ENCODE peak calls at places on chromosomes 5 and 9, in five cellular contexts. D is brain microvascular endothelial cell, H is left lung, L is ascending aorta, C is endothelial cell. P is an unnamed sample.

GRCh38 chr9:93659837-93660177 is 83.4 kb downstream of the PHF2 start:
- DNase-seq in D (no peak), H (no peak), L (peak), C (no peak), P (no peak)

GRCh38 chr5:93925321-93925720 is 183.9 kb upstream of the POU5F2 start:
- DNase-seq in D (no peak), H (no peak), L (no peak), C (no peak), P (no peak)

GRCh38 chr9:120928015-120928719 is 1.6 kb upstream of the TRAF1 start:
- DNase-seq in D (no peak), H (peak), L (no peak), C (peak), P (no peak)

GRCh38 chr9:4022435-4023067 is 277.3 kb downstream of the GLIS3 start:
- DNase-seq in D (no peak), H (no peak), L (no peak), C (no peak), P (no peak)

GRCh38 chr5:173291722-173292658 is 36.2 kb downstream of the STC2 start:
- DNase-seq in D (no peak), H (no peak), L (no peak), C (no peak), P (peak)

GRCh38 chr5:180327166-180327565 is 26.0 kb downstream of the GFPT2 start:
- DNase-seq in D (no peak), H (no peak), L (no peak), C (no peak), P (no peak)

GRCh38 chr5:29148581-29148980 is 2044.9 kb upstream of the CDH6 start:
- DNase-seq in D (no peak), H (no peak), L (no peak), C (no peak), P (no peak)

GRCh38 chr5:156475831-156476551 is 149.0 kb downstream of the SGCD start:
- DNase-seq in D (peak), H (no peak), L (no peak), C (no peak), P (no peak)

GRCh38 chr5:52148679-52149078 is 639.0 kb upstream of the ITGA1 start:
- DNase-seq in D (no peak), H (no peak), L (no peak), C (no peak), P (no peak)

GRCh38 chr5:99706160-99706559 is 777.4 kb upstream of the CHD1 start:
- DNase-seq in D (no peak), H (peak), L (no peak), C (no peak), P (no peak)

GRCh38 chr9:22718653-22719052 is 272.0 kb downstream of the DMRTA1 start:
- DNase-seq in D (no peak), H (no peak), L (no peak), C (no peak), P (no peak)

GRCh38 chr5:122311888-122312669 is at the start of gene SNCAIP:
- DNase-seq in D (no peak), H (peak), L (no peak), C (peak), P (peak)

GRCh38 chr5:168683927-168684295 is 104.7 kb upstream of the PANK3 start:
- DNase-seq in D (no peak), H (no peak), L (no peak), C (no peak), P (no peak)

GRCh38 chr5:66207800-66208561 is 63.9 kb downstream of the SREK1 start:
- DNase-seq in D (no peak), H (no peak), L (no peak), C (no peak), P (no peak)

GRCh38 chr5:173888473-173889135 is 455 bp downstream of the CPEB4 start:
- DNase-seq in D (no peak), H (peak), L (no peak), C (peak), P (no peak)

GRCh38 chr9:4077499-4078102 is 222.3 kb downstream of the GLIS3 start:
- DNase-seq in D (peak), H (peak), L (peak), C (peak), P (peak)

GRCh38 chr9:76662476-76663281 is 101.6 kb upstream of the PCA3 start:
- DNase-seq in D (no peak), H (no peak), L (no peak), C (no peak), P (no peak)

GRCh38 chr5:68924490-68925145 is 169.2 kb upstream of the SLC30A5 start:
- DNase-seq in D (peak), H (no peak), L (no peak), C (no peak), P (no peak)

GRCh38 chr9:129412814-129413536 is 207.9 kb downstream of the C9orf50 start:
- DNase-seq in D (peak), H (peak), L (peak), C (peak), P (no peak)

GRCh38 chr5:132142459-132142858 is 68.9 kb downstream of the CSF2 start:
- DNase-seq in D (no peak), H (no peak), L (no peak), C (no peak), P (no peak)

GRCh38 chr5:77845273-77845646 is 69.1 kb upstream of the TBCA start:
- DNase-seq in D (no peak), H (no peak), L (no peak), C (no peak), P (no peak)

GRCh38 chr5:77846422-77847128 is 70.4 kb upstream of the TBCA start:
- DNase-seq in D (no peak), H (peak), L (no peak), C (peak), P (no peak)

GRCh38 chr5:77843570-77844407 is 67.7 kb upstream of the TBCA start:
- DNase-seq in D (no peak), H (peak), L (no peak), C (no peak), P (peak)

GRCh38 chr5:77842247-77842646 is 66.1 kb upstream of the TBCA start:
- DNase-seq in D (no peak), H (no peak), L (no peak), C (no peak), P (no peak)

DNA sequence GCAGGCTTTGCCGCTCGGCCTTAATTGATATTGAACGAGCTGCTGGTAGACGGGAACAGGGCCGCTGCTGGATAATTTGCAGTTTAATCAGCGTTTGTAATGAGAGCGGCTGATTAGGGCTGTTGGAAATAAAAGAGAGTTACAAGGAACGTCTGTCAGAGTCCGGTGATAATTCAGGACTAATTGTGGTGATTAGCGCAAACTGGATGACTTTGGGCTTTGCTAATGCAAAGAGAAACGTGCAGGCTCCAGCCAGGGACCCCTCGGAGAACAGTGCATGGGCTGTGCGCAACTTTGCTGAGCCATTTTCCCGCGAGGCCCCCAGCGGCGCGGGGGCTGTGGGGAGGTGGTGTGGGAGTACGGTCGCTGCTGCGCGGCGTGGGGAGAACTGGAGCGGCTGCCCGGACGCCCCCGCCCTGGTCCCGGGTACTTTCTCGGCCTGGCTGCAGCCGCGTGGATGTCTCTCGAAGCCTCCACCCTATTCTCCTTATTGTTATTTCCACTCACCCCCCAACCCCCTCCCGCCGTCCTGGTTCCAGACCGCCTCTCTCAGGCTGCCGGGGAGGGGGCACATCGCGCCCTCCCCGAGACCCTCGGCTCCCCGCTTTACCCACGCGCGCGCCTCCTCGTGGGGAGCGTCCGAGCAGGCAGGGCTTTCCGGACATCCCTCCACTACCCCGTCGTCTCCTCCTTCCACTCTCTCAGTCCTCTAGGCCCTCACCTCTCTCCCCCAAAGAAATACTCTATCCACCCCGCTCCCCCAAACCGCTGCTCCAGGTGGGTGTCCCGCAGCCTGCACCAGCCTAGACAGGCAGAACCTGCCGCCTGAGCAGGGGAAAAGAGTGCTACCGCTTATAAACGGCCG is 68.5 kb upstream of the TBCA start:
- DNase-seq in D (no peak), H (peak), L (no peak), C (peak), P (peak)
- TF ChIP-seq CTCF in D (peak), H (no peak), L (peak), C (no peak), P (peak)

DNA sequence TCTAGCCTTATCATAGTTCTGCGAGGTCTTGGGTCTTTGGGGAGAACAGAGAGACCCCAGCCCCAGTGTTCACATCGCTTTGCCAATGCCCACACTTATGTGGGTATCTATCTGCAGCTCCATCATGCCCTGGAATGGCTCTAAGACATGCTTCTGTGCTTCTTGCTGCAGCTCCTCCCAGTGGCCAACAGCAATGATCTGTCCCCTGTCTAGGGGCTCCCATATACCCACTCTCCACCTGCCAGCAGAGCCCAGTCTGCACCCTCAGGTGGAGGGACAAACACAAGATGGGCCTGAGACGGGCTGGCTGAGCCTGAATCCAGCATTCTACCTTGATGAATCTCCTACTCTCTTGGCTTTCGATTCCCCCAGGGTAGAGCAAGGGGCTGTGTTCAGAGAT is 14.6 kb upstream of the DAP start:
- DNase-seq in D (no peak), H (no peak), L (no peak), C (no peak), P (no peak)
- TF ChIP-seq CTCF in D (peak), H (no peak), L (no peak), C (no peak), P (peak)

GRCh38 chr9:5265939-5266338 is 34.7 kb downstream of the INSL4 start:
- DNase-seq in D (no peak), H (no peak), L (no peak), C (no peak), P (no peak)
- TF ChIP-seq CTCF in D (peak), H (no peak), L (no peak), C (no peak), P (peak)

GRCh38 chr5:6080930-6081726 is 297.2 kb downstream of the MED10 start:
- DNase-seq in D (no peak), H (no peak), L (no peak), C (no peak), P (no peak)
- TF ChIP-seq CTCF in D (no peak), H (no peak), L (no peak), C (no peak), P (no peak)

GRCh38 chr9:110101531-110102161 is 106.3 kb downstream of the C9orf152 start:
- DNase-seq in D (no peak), H (no peak), L (no peak), C (no peak), P (peak)

GRCh38 chr9:110095238-110095637 is 112.7 kb downstream of the C9orf152 start:
- DNase-seq in D (peak), H (no peak), L (no peak), C (no peak), P (no peak)

GRCh38 chr9:110103257-110103656 is 104.7 kb downstream of the C9orf152 start:
- DNase-seq in D (no peak), H (no peak), L (no peak), C (no peak), P (no peak)

GRCh38 chr9:110095776-110096175 is 112.2 kb downstream of the C9orf152 start:
- DNase-seq in D (peak), H (no peak), L (no peak), C (no peak), P (no peak)

DNA sequence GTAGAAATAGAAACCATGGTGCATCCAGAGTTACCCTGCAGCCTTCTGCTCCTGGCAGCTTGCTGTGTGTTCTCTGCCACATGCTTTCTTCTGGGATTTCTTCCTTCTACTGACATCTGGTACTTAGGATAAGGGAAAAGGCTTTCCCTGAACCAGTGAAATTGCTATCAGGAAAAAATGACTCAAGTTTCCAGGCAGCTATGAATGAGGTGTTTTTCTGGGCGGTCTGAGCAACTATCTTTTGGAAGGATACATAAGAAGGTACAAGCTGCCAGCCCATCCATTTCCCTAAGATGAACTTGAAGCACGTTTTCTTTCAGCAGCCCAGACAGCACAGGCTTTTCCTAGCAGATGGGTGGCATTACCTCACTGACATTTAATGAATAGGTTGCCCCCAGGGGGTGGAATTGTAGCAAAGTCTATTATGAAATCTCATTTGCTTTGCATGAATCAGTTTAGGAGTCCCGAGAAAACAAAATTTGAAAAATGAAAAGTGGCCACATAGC is 108.7 kb downstream of the C9orf152 start:
- DNase-seq in D (peak), H (no peak), L (no peak), C (no peak), P (no peak)
- TF ChIP-seq CTCF in D (no peak), H (no peak), L (no peak), C (no peak), P (no peak)

GRCh38 chr5:35852084-35852734 is 4.5 kb upstream of the IL7R start:
- DNase-seq in D (no peak), H (peak), L (no peak), C (no peak), P (no peak)
- TF ChIP-seq CTCF in D (peak), H (no peak), L (no peak), C (no peak), P (no peak)

GRCh38 chr9:88741335-88741734 is 206.4 kb downstream of the NXNL2 start:
- DNase-seq in D (no peak), H (no peak), L (no peak), C (no peak), P (no peak)
- TF ChIP-seq CTCF in D (peak), H (no peak), L (peak), C (peak), P (peak)

DNA sequence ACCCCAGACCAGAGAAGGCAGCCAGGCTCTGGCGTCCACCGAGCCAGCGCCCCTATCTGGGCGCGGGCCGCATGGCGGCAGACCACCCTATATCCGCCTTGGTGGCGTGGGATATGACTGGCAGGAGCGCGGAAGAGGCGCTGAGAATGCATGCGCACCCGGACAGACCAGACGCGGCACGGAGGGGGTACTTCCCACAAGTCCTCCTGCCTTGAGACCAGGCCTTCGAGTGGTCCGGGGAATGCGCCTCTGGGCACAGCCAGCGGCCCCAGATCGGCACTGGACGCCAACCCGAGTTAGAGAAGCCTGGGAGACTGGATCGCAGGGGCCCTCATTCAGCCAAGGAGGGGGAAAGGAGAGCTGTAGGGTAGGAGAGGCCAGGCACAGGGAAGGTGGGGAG is 2.5 kb upstream of the LMX1B start:
- DNase-seq in D (no peak), H (peak), L (no peak), C (peak), P (no peak)
- TF ChIP-seq CTCF in D (no peak), H (no peak), L (no peak), C (no peak), P (peak)

GRCh38 chr9:109441296-109441695 is 56.8 kb downstream of the PTPN3 start:
- DNase-seq in D (no peak), H (no peak), L (no peak), C (peak), P (no peak)
- TF ChIP-seq CTCF in D (peak), H (no peak), L (no peak), C (no peak), P (no peak)

DNA sequence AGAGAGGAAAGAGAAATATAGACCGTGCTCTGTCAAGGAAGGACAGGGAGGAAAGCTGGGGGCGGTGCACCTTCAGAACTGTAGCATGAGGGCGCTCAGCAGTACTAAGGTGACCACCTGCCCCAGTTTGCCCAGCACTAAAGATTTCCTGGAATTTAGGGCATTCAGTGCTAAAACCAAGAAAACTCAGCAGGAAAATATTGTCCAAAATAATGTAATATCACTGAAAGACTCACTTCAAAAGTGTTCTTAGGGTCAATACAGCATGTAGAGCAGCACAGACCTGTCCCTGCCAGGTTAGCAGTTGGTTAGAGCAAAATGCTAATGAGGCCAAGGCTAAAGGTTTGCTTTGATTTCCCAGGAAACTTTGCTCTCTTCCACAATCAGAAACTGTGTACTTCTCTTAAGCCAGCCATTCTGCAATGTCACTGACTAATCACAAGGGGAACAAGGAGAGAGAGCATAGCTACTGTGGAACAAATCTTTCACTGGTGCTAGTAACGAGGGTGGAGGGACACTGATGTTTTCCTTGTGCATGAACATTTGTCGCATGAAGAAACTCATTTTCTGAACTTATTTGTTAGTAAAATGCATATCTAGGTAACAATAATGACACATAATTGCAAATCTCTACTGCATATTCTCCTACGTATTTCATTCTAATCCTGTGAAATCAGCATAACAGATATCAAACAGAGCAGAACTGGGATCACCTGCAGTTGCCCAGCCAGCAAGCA is 53.0 kb upstream of the GRAMD2B start:
- DNase-seq in D (no peak), H (no peak), L (no peak), C (no peak), P (no peak)
- TF ChIP-seq CTCF in D (peak), H (no peak), L (peak), C (no peak), P (no peak)